ENCODE peak calls at places on chromosome 2, in five cellular contexts. T is memory B cell; A is activated naive CD4-positive, alpha-beta T cell treated with anti-CD3 and anti-CD28 coated beads, Interleukin-2, amount 50 U/mL, for 16 hours; K is endodermal cell; R is A549. G is an unnamed sample.

GRCh38 chr2:144523606-144524131 is 3.8 kb upstream of the ZEB2 start:
- DNase-seq in A (no peak), K (peak), R (no peak), T (no peak), G (no peak)

GRCh38 chr2:7400628-7401027 is 483.4 kb downstream of the RNF144A start:
- DNase-seq in T (no peak), R (peak), K (no peak), A (no peak), G (no peak)

GRCh38 chr2:119196301-119197124 is 27.1 kb upstream of the STEAP3 start:
- DNase-seq in T (no peak), A (no peak), R (no peak), K (no peak), G (no peak)

GRCh38 chr2:124649001-124649400 is 623.9 kb downstream of the CNTNAP5 start:
- DNase-seq in T (no peak), R (no peak), A (no peak), K (no peak), G (no peak)

GRCh38 chr2:203626952-203627681 is 79.3 kb upstream of the CD28 start:
- DNase-seq in T (no peak), A (no peak), R (no peak), K (no peak), G (no peak)

GRCh38 chr2:8315766-8316165 is 366.1 kb upstream of the ID2 start:
- DNase-seq in T (no peak), R (no peak), A (no peak), K (peak), G (no peak)

GRCh38 chr2:109218792-109219126 is 89.8 kb downstream of the SH3RF3 start:
- DNase-seq in T (no peak), A (no peak), R (no peak), K (peak), G (no peak)

GRCh38 chr2:118800736-118801135 is 46.7 kb downstream of the EN1 start:
- DNase-seq in K (peak), A (no peak), T (no peak), R (no peak), G (no peak)

G was measured in stimulated activated CD4-positive, alpha-beta T cell treated with anti-CD3 and anti-CD28 coated beads, Interleukin-12 subunit alpha, Interleukin-12 subunit beta, amount 100 ng/mL, for 4 hours.